ENCODE peak calls at places on chromosomes 2 and 18, in four cellular contexts. E is coronary artery, B is BJ, A is body of pancreas. X is an unnamed sample.

GRCh38 chr2:224039080-224039769 is at the start of gene SERPINE2:
- DNase-seq in E (no peak), B (no peak), A (peak), X (no peak)

GRCh38 chr2:134457765-134458202 is 203.9 kb downstream of the MGAT5 start:
- DNase-seq in A (peak), B (no peak), E (peak), X (no peak)

GRCh38 chr18:72208920-72209676 is 335.0 kb downstream of the CBLN2 start:
- DNase-seq in E (no peak), A (no peak), B (no peak), X (no peak)

GRCh38 chr2:238636269-238637073 is 209.7 kb downstream of the ASB1 start:
- DNase-seq in A (no peak), E (no peak), B (peak), X (no peak)

GRCh38 chr2:109066501-109066900 is 62.5 kb upstream of the SH3RF3 start:
- DNase-seq in B (no peak), E (no peak), A (no peak), X (no peak)

GRCh38 chr2:129777146-129777545 is 202.3 kb upstream of the RAB6C start:
- DNase-seq in B (no peak), A (no peak), E (no peak), X (no peak)

GRCh38 chr2:57987835-57988573 is 58.6 kb upstream of the VRK2 start:
- DNase-seq in E (no peak), B (no peak), A (no peak), X (no peak)

GRCh38 chr2:239216614-239217273 is 184.1 kb downstream of the HDAC4 start:
- DNase-seq in A (no peak), E (no peak), B (no peak), X (no peak)

GRCh38 chr2:7726989-7727388 is 809.8 kb downstream of the RNF144A start:
- DNase-seq in E (no peak), B (no peak), A (no peak), X (no peak)

GRCh38 chr2:2876350-2877042 is 501.1 kb downstream of the EIPR1 start:
- DNase-seq in A (no peak), E (peak), B (no peak), X (no peak)

GRCh38 chr2:129673234-129673633 is 306.2 kb upstream of the RAB6C start:
- DNase-seq in A (no peak), E (no peak), B (no peak), X (no peak)

GRCh38 chr2:9763356-9764152 is 79.7 kb upstream of the TAF1B start:
- DNase-seq in A (no peak), B (no peak), E (no peak), X (no peak)

GRCh38 chr18:46460754-46461153 is 196.3 kb downstream of the LOXHD1 start:
- DNase-seq in E (no peak), A (no peak), B (no peak), X (no peak)

GRCh38 chr18:58161659-58162058 is 117.6 kb downstream of the NEDD4L start:
- DNase-seq in A (peak), E (no peak), B (no peak), X (no peak)

GRCh38 chr2:72117029-72117428 is 30.6 kb downstream of the CYP26B1 start:
- DNase-seq in E (peak), A (no peak), B (no peak), X (no peak)

GRCh38 chr2:96760036-96760985 is at the start of gene CNNM4:
- DNase-seq in E (peak), B (peak), A (peak), X (peak)

GRCh38 chr2:24702800-24703199 is 90.4 kb downstream of the PTRHD1 start:
- DNase-seq in A (no peak), E (no peak), B (peak), X (peak)

GRCh38 chr18:48313803-48314202 is 95.4 kb downstream of the ZBTB7C start:
- DNase-seq in E (no peak), A (no peak), B (no peak), X (no peak)

GRCh38 chr18:3251963-3252277 is 4.3 kb downstream of the MYL12A start:
- DNase-seq in B (no peak), A (no peak), E (no peak), X (peak)

GRCh38 chr2:18422416-18423165 is 137.9 kb downstream of the RDH14 start:
- DNase-seq in A (no peak), B (no peak), E (no peak), X (no peak)

GRCh38 chr18:63881851-63882250 is 5.7 kb upstream of the SERPINB2 start:
- DNase-seq in E (no peak), A (no peak), B (no peak), X (no peak)

GRCh38 chr18:70195852-70196434 is 9.5 kb downstream of the RTTN start:
- DNase-seq in A (peak), B (no peak), E (no peak), X (no peak)

DNA sequence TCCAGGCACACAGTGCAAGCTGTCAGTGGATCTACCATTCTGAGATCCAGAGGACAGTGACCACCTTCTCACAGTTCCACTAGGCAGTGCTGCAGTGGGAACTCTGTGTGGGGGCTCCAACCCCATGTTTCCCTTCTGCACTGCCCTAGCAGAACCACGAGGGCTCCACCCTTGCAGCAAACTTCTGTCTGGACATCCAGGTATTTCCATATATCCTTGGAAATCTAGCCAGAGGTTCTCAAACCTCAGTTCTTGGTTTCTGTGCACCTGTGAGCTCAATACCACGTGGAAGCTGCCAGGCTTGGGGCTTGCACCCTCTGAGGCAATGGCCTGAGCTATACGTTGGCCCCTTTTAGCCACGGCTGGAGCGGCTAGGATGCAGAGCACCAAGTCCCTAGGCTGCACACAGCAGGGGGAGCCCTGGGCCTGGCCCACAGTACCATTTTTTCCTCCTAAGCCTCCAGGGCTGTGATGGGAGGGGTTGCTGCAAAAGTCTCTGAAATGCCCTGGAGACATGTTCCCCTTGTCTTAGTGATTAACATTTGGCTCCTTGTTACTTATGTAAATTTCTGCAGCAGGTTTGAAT is 77.5 kb downstream of the MAP4K3 start:
- DNase-seq in A (no peak), B (no peak), E (no peak), X (no peak)
- TF ChIP-seq CTCF in A (no peak), B (no peak), E (no peak), X (no peak)

GRCh38 chr2:167425113-167425512 is 536.8 kb downstream of the XIRP2 start:
- DNase-seq in B (no peak), E (no peak), A (no peak), X (no peak)
- H3K4me3 ChIP-seq in B (no peak), E (no peak), A (no peak), X (no peak)

GRCh38 chr2:194320520-194320919 is 1336.5 kb upstream of the SLC39A10 start:
- DNase-seq in E (no peak), B (no peak), A (no peak), X (no peak)

GRCh38 chr2:194314042-194314441 is 1343.0 kb upstream of the SLC39A10 start:
- DNase-seq in A (no peak), B (no peak), E (no peak), X (no peak)

GRCh38 chr2:194323740-194324139 is 1333.3 kb upstream of the SLC39A10 start:
- DNase-seq in A (no peak), E (no peak), B (no peak), X (no peak)

GRCh38 chr2:194319222-194319992 is 1337.6 kb upstream of the SLC39A10 start:
- DNase-seq in A (no peak), B (no peak), E (no peak), X (no peak)
- TF ChIP-seq CTCF in A (no peak), B (no peak), E (no peak), X (no peak)

GRCh38 chr2:151882786-151883445 is 54.7 kb upstream of the ARL5A start:
- DNase-seq in A (no peak), E (no peak), B (no peak), X (no peak)

GRCh38 chr2:151881342-151881741 is 53.1 kb upstream of the ARL5A start:
- DNase-seq in A (no peak), E (no peak), B (no peak), X (no peak)

GRCh38 chr2:151880586-151880985 is 52.4 kb upstream of the ARL5A start:
- DNase-seq in B (no peak), E (no peak), A (no peak), X (no peak)

GRCh38 chr2:151878655-151879563 is 50.7 kb upstream of the ARL5A start:
- DNase-seq in B (no peak), E (no peak), A (no peak), X (no peak)
- H3K4me3 ChIP-seq in B (no peak), E (no peak), A (no peak), X (no peak)

DNA sequence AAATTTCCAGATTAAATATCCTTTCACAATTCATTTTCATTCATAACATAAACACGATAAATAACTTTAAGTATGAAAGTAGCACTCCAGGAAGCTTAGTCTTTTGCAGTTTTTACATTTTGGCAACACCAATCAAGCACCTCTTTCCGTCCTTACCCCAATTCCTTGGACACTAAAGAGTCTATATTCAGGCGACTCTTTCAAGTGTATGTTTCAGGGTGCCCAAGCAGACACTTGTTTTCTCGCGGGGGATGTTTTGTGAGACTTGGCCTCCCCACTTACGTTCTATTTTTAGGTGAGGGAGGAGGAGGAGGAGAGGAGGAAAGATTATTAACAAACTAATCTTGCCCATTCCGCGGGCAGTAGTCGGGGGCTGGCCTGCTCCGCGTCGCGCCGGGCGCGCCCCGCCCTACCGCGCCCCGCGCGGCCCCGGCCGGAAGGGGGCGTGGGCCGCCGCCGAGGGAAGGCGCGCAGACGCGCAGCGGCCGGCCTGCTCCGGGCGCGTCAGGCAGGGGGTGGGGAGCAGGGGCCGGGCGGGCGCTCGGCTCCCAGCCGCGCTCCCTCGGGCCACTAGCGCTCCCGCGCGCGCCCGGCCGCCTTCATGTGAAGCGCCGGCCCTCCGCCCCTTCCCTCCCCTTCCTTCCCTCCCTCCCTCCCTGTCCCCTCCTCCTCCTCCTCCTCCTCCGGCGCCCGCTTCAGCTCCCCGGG is at the start of gene ITPRID2:
- DNase-seq in E (no peak), A (peak), B (peak), X (no peak)
- TF ChIP-seq CTCF in E (no peak), A (peak), B (no peak), X (no peak)

DNA sequence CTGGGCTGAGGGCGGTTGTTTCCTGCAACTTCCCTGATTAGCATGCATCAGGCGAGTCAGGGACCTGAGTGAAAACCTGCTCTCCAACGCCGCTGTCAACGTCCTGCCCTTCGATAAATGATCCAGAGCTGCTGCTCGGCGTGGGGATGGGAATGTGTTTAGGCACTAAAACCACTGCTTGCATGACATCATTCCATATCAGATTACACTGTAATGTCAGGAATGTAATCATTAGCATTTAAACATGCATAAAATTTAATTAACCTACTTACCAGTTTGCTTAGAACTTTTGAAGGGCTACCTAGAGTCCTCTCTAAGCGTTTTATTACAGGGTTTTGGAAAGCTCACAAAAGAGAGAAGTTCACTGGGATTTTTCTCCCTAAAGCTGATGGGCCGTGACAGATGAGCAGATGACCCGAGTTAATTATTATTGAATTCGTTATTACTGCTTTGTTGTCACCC is 685.6 kb upstream of the SALL3 start:
- DNase-seq in A (no peak), E (no peak), B (no peak), X (no peak)
- H3K4me3 ChIP-seq in A (no peak), E (peak), B (no peak), X (no peak)

X was measured in retinal pigment epithelial cell.